ENCODE peak calls at places on chromosomes 1 and 21, in seven cellular contexts. One of them, this sample, is unnamed.
A peak's percentile ranks its signal among the peaks of the same experiment; 100 is the strongest.

GRCh38 chr1:222331765-222332164 is 216.1 kb downstream of the HHIPL2 start:
- DNase-seq in neuronal stem cell: no peak
- DNase-seq in IMR-90: peak; percentile 80
- DNase-seq in mesenchymal stem cell: peak; percentile 75
- DNase-seq in H1: no peak
- DNase-seq in H9: no peak
- DNase-seq in trophoblast cell: no peak
- DNase-seq in this sample: no peak

GRCh38 chr1:108610073-108610472 is 50.2 kb downstream of the EEIG2 start:
- DNase-seq in neuronal stem cell: no peak
- DNase-seq in IMR-90: no peak
- DNase-seq in mesenchymal stem cell: no peak
- DNase-seq in H1: no peak
- DNase-seq in H9: no peak
- DNase-seq in trophoblast cell: no peak
- DNase-seq in this sample: no peak

GRCh38 chr1:205172729-205173366 is 38.7 kb downstream of the DSTYK start:
- DNase-seq in neuronal stem cell: no peak
- DNase-seq in IMR-90: peak; percentile 99
- DNase-seq in mesenchymal stem cell: peak; percentile 94
- DNase-seq in H1: no peak
- DNase-seq in H9: no peak
- DNase-seq in trophoblast cell: no peak
- DNase-seq in this sample: no peak

GRCh38 chr1:67811816-67812215 is 21.5 kb downstream of the GNG12 start:
- DNase-seq in neuronal stem cell: no peak
- DNase-seq in IMR-90: no peak
- DNase-seq in mesenchymal stem cell: no peak
- DNase-seq in H1: no peak
- DNase-seq in H9: no peak
- DNase-seq in trophoblast cell: no peak
- DNase-seq in this sample: no peak

GRCh38 chr1:24020032-24020431 is 39.9 kb upstream of the SRSF10 start:
- DNase-seq in neuronal stem cell: no peak
- DNase-seq in IMR-90: peak; percentile 70
- DNase-seq in mesenchymal stem cell: peak; percentile 17
- DNase-seq in H1: no peak
- DNase-seq in H9: no peak
- DNase-seq in trophoblast cell: no peak
- DNase-seq in this sample: no peak

GRCh38 chr1:111904478-111905218 is 84.8 kb downstream of the KCND3 start:
- DNase-seq in neuronal stem cell: peak; percentile 53
- DNase-seq in IMR-90: peak; percentile 2
- DNase-seq in mesenchymal stem cell: no peak
- DNase-seq in H1: no peak
- DNase-seq in H9: peak; percentile 45
- DNase-seq in trophoblast cell: no peak
- DNase-seq in this sample: peak; percentile 60

GRCh38 chr1:245377854-245378253 is 223.1 kb downstream of the KIF26B start:
- DNase-seq in neuronal stem cell: no peak
- DNase-seq in IMR-90: no peak
- DNase-seq in mesenchymal stem cell: no peak
- DNase-seq in H1: no peak
- DNase-seq in H9: no peak
- DNase-seq in trophoblast cell: no peak
- DNase-seq in this sample: no peak

GRCh38 chr1:12488666-12489354 is 129.2 kb downstream of the DHRS3 start:
- DNase-seq in neuronal stem cell: no peak
- DNase-seq in IMR-90: peak; percentile 61
- DNase-seq in mesenchymal stem cell: no peak
- DNase-seq in H1: no peak
- DNase-seq in H9: no peak
- DNase-seq in trophoblast cell: peak; percentile 73
- DNase-seq in this sample: peak; percentile 59

GRCh38 chr21:23740463-23740862 is 1866.8 kb downstream of the MRPL39 start:
- DNase-seq in neuronal stem cell: no peak
- DNase-seq in IMR-90: no peak
- DNase-seq in mesenchymal stem cell: no peak
- DNase-seq in H1: no peak
- DNase-seq in H9: no peak
- DNase-seq in trophoblast cell: no peak
- DNase-seq in this sample: peak; percentile 22
- H3K18ac ChIP-seq in neuronal stem cell: no peak overlapping the region
- H3K18ac ChIP-seq in IMR-90: no peak overlapping the region
- H3K18ac ChIP-seq in mesenchymal stem cell: no peak overlapping the region
- H3K18ac ChIP-seq in H1: no peak overlapping the region
- H3K18ac ChIP-seq in H9: no peak overlapping the region
- H3K18ac ChIP-seq in trophoblast cell: no peak overlapping the region
- H3K18ac ChIP-seq in this sample: no peak overlapping the region

DNA sequence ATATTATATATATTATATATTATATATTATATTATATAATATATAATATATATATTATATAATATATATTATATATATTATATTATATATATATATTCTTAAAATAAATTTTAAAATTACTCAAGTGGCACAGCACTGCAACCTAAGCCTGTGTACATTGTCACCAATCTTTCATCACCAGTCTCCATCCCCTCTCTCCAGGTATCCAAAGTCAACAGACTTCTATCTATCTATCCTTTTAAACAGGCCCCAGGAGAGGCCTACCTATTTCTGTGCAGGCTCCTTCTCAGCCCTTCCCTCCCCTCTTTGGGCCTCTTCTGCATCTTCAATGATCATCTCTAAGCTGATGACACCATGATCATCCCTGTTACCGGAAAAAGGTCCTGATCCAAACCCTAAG is 111.7 kb downstream of the RHOU start:
- DNase-seq in neuronal stem cell: no peak
- DNase-seq in IMR-90: no peak
- DNase-seq in mesenchymal stem cell: no peak
- DNase-seq in H1: peak; percentile 22
- DNase-seq in H9: no peak
- DNase-seq in trophoblast cell: no peak
- DNase-seq in this sample: no peak
- H3K18ac ChIP-seq in neuronal stem cell: no peak overlapping the region
- H3K18ac ChIP-seq in IMR-90: no peak overlapping the region
- H3K18ac ChIP-seq in mesenchymal stem cell: no peak overlapping the region
- H3K18ac ChIP-seq in H1: no peak overlapping the region
- H3K18ac ChIP-seq in H9: no peak overlapping the region
- H3K18ac ChIP-seq in trophoblast cell: no peak overlapping the region
- H3K18ac ChIP-seq in this sample: no peak overlapping the region

GRCh38 chr1:198677027-198677426 is 38.2 kb downstream of the PTPRC start:
- DNase-seq in neuronal stem cell: no peak
- DNase-seq in IMR-90: no peak
- DNase-seq in mesenchymal stem cell: no peak
- DNase-seq in H1: no peak
- DNase-seq in H9: no peak
- DNase-seq in trophoblast cell: peak; percentile 29
- DNase-seq in this sample: no peak

GRCh38 chr1:198674009-198674408 is 35.2 kb downstream of the PTPRC start:
- DNase-seq in neuronal stem cell: no peak
- DNase-seq in IMR-90: no peak
- DNase-seq in mesenchymal stem cell: no peak
- DNase-seq in H1: no peak
- DNase-seq in H9: no peak
- DNase-seq in trophoblast cell: peak; percentile 30
- DNase-seq in this sample: no peak

GRCh38 chr1:198678301-198678836 is 39.5 kb downstream of the PTPRC start:
- DNase-seq in neuronal stem cell: no peak
- DNase-seq in IMR-90: no peak
- DNase-seq in mesenchymal stem cell: no peak
- DNase-seq in H1: no peak
- DNase-seq in H9: no peak
- DNase-seq in trophoblast cell: no peak
- DNase-seq in this sample: no peak

GRCh38 chr1:198678901-198679329 is 40.1 kb downstream of the PTPRC start:
- DNase-seq in neuronal stem cell: no peak
- DNase-seq in IMR-90: no peak
- DNase-seq in mesenchymal stem cell: no peak
- DNase-seq in H1: no peak
- DNase-seq in H9: peak; percentile 42
- DNase-seq in trophoblast cell: no peak
- DNase-seq in this sample: no peak

GRCh38 chr1:198676253-198676652 is 37.4 kb downstream of the PTPRC start:
- DNase-seq in neuronal stem cell: no peak
- DNase-seq in IMR-90: no peak
- DNase-seq in mesenchymal stem cell: peak; percentile 34
- DNase-seq in H1: no peak
- DNase-seq in H9: no peak
- DNase-seq in trophoblast cell: no peak
- DNase-seq in this sample: no peak
- H3K18ac ChIP-seq in neuronal stem cell: no peak overlapping the region
- H3K18ac ChIP-seq in IMR-90: no peak overlapping the region
- H3K18ac ChIP-seq in mesenchymal stem cell: no peak overlapping the region
- H3K18ac ChIP-seq in H1: no peak overlapping the region
- H3K18ac ChIP-seq in H9: no peak overlapping the region
- H3K18ac ChIP-seq in trophoblast cell: no peak overlapping the region
- H3K18ac ChIP-seq in this sample: no peak overlapping the region

GRCh38 chr21:39388811-39389155 is 39.9 kb upstream of the HMGN1 start:
- DNase-seq in neuronal stem cell: no peak
- DNase-seq in IMR-90: no peak
- DNase-seq in mesenchymal stem cell: no peak
- DNase-seq in H1: no peak
- DNase-seq in H9: no peak
- DNase-seq in trophoblast cell: no peak
- DNase-seq in this sample: no peak
- H3K18ac ChIP-seq in neuronal stem cell: peak overlapping the region; percentile 68
- H3K18ac ChIP-seq in IMR-90: no peak overlapping the region
- H3K18ac ChIP-seq in mesenchymal stem cell: no peak overlapping the region
- H3K18ac ChIP-seq in H1: no peak overlapping the region
- H3K18ac ChIP-seq in H9: no peak overlapping the region
- H3K18ac ChIP-seq in trophoblast cell: no peak overlapping the region
- H3K18ac ChIP-seq in this sample: no peak overlapping the region

GRCh38 chr1:154689063-154689462 is 81.1 kb upstream of the ADAR start:
- DNase-seq in neuronal stem cell: no peak
- DNase-seq in IMR-90: no peak
- DNase-seq in mesenchymal stem cell: no peak
- DNase-seq in H1: no peak
- DNase-seq in H9: no peak
- DNase-seq in trophoblast cell: no peak
- DNase-seq in this sample: no peak

GRCh38 chr1:154686507-154686906 is 78.5 kb upstream of the ADAR start:
- DNase-seq in neuronal stem cell: no peak
- DNase-seq in IMR-90: no peak
- DNase-seq in mesenchymal stem cell: no peak
- DNase-seq in H1: no peak
- DNase-seq in H9: no peak
- DNase-seq in trophoblast cell: no peak
- DNase-seq in this sample: no peak

GRCh38 chr1:154682252-154682651 is 74.3 kb upstream of the ADAR start:
- DNase-seq in neuronal stem cell: no peak
- DNase-seq in IMR-90: no peak
- DNase-seq in mesenchymal stem cell: no peak
- DNase-seq in H1: no peak
- DNase-seq in H9: peak; percentile 45
- DNase-seq in trophoblast cell: no peak
- DNase-seq in this sample: no peak

GRCh38 chr1:154683820-154684219 is 75.8 kb upstream of the ADAR start:
- DNase-seq in neuronal stem cell: no peak
- DNase-seq in IMR-90: no peak
- DNase-seq in mesenchymal stem cell: no peak
- DNase-seq in H1: no peak
- DNase-seq in H9: no peak
- DNase-seq in trophoblast cell: no peak
- DNase-seq in this sample: peak; percentile 78
- H3K18ac ChIP-seq in neuronal stem cell: no peak overlapping the region
- H3K18ac ChIP-seq in IMR-90: no peak overlapping the region
- H3K18ac ChIP-seq in mesenchymal stem cell: no peak overlapping the region
- H3K18ac ChIP-seq in H1: no peak overlapping the region
- H3K18ac ChIP-seq in H9: no peak overlapping the region
- H3K18ac ChIP-seq in trophoblast cell: no peak overlapping the region
- H3K18ac ChIP-seq in this sample: no peak overlapping the region

GRCh38 chr1:236394016-236394481 is at the start of gene EDARADD:
- DNase-seq in neuronal stem cell: no peak
- DNase-seq in IMR-90: no peak
- DNase-seq in mesenchymal stem cell: no peak
- DNase-seq in H1: peak; percentile 39
- DNase-seq in H9: no peak
- DNase-seq in trophoblast cell: no peak
- DNase-seq in this sample: peak; percentile 15

GRCh38 chr1:236392182-236392581 is 1.9 kb upstream of the EDARADD start:
- DNase-seq in neuronal stem cell: no peak
- DNase-seq in IMR-90: no peak
- DNase-seq in mesenchymal stem cell: no peak
- DNase-seq in H1: peak; percentile 8
- DNase-seq in H9: no peak
- DNase-seq in trophoblast cell: no peak
- DNase-seq in this sample: no peak

GRCh38 chr1:236389253-236389652 is 4.8 kb upstream of the EDARADD start:
- DNase-seq in neuronal stem cell: no peak
- DNase-seq in IMR-90: no peak
- DNase-seq in mesenchymal stem cell: no peak
- DNase-seq in H1: peak; percentile 3
- DNase-seq in H9: no peak
- DNase-seq in trophoblast cell: peak; percentile 32
- DNase-seq in this sample: no peak

GRCh38 chr1:236391008-236391407 is 3.1 kb upstream of the EDARADD start:
- DNase-seq in neuronal stem cell: no peak
- DNase-seq in IMR-90: no peak
- DNase-seq in mesenchymal stem cell: no peak
- DNase-seq in H1: peak; percentile 13
- DNase-seq in H9: no peak
- DNase-seq in trophoblast cell: no peak
- DNase-seq in this sample: no peak

GRCh38 chr1:236388332-236388731 is 5.8 kb upstream of the EDARADD start:
- DNase-seq in neuronal stem cell: no peak
- DNase-seq in IMR-90: no peak
- DNase-seq in mesenchymal stem cell: no peak
- DNase-seq in H1: no peak
- DNase-seq in H9: no peak
- DNase-seq in trophoblast cell: no peak
- DNase-seq in this sample: no peak
- H3K18ac ChIP-seq in neuronal stem cell: no peak overlapping the region
- H3K18ac ChIP-seq in IMR-90: no peak overlapping the region
- H3K18ac ChIP-seq in mesenchymal stem cell: no peak overlapping the region
- H3K18ac ChIP-seq in H1: no peak overlapping the region
- H3K18ac ChIP-seq in H9: no peak overlapping the region
- H3K18ac ChIP-seq in trophoblast cell: no peak overlapping the region
- H3K18ac ChIP-seq in this sample: no peak overlapping the region

GRCh38 chr1:160022330-160023310 is 9.2 kb downstream of the PIGM start:
- DNase-seq in neuronal stem cell: no peak
- DNase-seq in IMR-90: no peak
- DNase-seq in mesenchymal stem cell: no peak
- DNase-seq in H1: no peak
- DNase-seq in H9: no peak
- DNase-seq in trophoblast cell: no peak
- DNase-seq in this sample: no peak

GRCh38 chr1:160021376-160022074 is 10.3 kb downstream of the PIGM start:
- DNase-seq in neuronal stem cell: no peak
- DNase-seq in IMR-90: no peak
- DNase-seq in mesenchymal stem cell: no peak
- DNase-seq in H1: no peak
- DNase-seq in H9: no peak
- DNase-seq in trophoblast cell: no peak
- DNase-seq in this sample: no peak

GRCh38 chr1:160017592-160017991 is 14.2 kb downstream of the PIGM start:
- DNase-seq in neuronal stem cell: no peak
- DNase-seq in IMR-90: no peak
- DNase-seq in mesenchymal stem cell: no peak
- DNase-seq in H1: no peak
- DNase-seq in H9: no peak
- DNase-seq in trophoblast cell: no peak
- DNase-seq in this sample: no peak

GRCh38 chr1:160020196-160020595 is 11.6 kb downstream of the PIGM start:
- DNase-seq in neuronal stem cell: no peak
- DNase-seq in IMR-90: no peak
- DNase-seq in mesenchymal stem cell: no peak
- DNase-seq in H1: no peak
- DNase-seq in H9: no peak
- DNase-seq in trophoblast cell: no peak
- DNase-seq in this sample: no peak

GRCh38 chr1:160018900-160019299 is 12.9 kb downstream of the PIGM start:
- DNase-seq in neuronal stem cell: no peak
- DNase-seq in IMR-90: peak; percentile 58
- DNase-seq in mesenchymal stem cell: peak; percentile 37
- DNase-seq in H1: no peak
- DNase-seq in H9: no peak
- DNase-seq in trophoblast cell: peak; percentile 61
- DNase-seq in this sample: no peak
- H3K18ac ChIP-seq in neuronal stem cell: no peak overlapping the region
- H3K18ac ChIP-seq in IMR-90: no peak overlapping the region
- H3K18ac ChIP-seq in mesenchymal stem cell: no peak overlapping the region
- H3K18ac ChIP-seq in H1: no peak overlapping the region
- H3K18ac ChIP-seq in H9: no peak overlapping the region
- H3K18ac ChIP-seq in trophoblast cell: no peak overlapping the region
- H3K18ac ChIP-seq in this sample: no peak overlapping the region

This sample was measured in mesendoderm.